ENCODE peak calls at places on chromosome 3, in four cellular contexts. Z is endodermal cell, P is globus pallidus, W is mucosa of gallbladder. N is an unnamed sample.
A peak's percentile ranks its signal among the peaks of the same experiment; 100 is the strongest.

GRCh38 chr3:115336836-115337235 is 189.7 kb upstream of the ZBTB20 start:
- DNase-seq in Z (no peak), P (no peak), W (no peak), N (no peak)

GRCh38 chr3:16524196-16524595 is 10.7 kb upstream of the RFTN1 start:
- DNase-seq in Z (no peak), P (no peak), W (no peak), N (no peak)

GRCh38 chr3:53776494-53777101 is 69.6 kb downstream of the CHDH start:
- DNase-seq in Z (no peak), P (no peak), W (no peak), N (no peak)

GRCh38 chr3:40086890-40087884 is 222.3 kb upstream of the EIF1B start:
- DNase-seq in Z (no peak), P (no peak), W (peak; percentile 65), N (peak; percentile 29)

GRCh38 chr3:152385761-152386160 is 117.0 kb downstream of the MBNL1 start:
- DNase-seq in Z (no peak), P (no peak), W (no peak), N (no peak)

GRCh38 chr3:195870442-195870841 is 37.9 kb downstream of the TNK2 start:
- DNase-seq in Z (no peak), P (no peak), W (no peak), N (peak; percentile 59)

GRCh38 chr3:71163216-71163918 is 420.2 kb downstream of the FOXP1 start:
- DNase-seq in Z (no peak), P (no peak), W (no peak), N (no peak)

GRCh38 chr3:178284180-178284579 is 252.1 kb upstream of the KCNMB2 start:
- DNase-seq in Z (no peak), P (no peak), W (no peak), N (no peak)

GRCh38 chr3:101518421-101518871 is 5.4 kb upstream of the SENP7 start:
- DNase-seq in Z (no peak), P (no peak), W (no peak), N (no peak)

GRCh38 chr3:62084558-62084957 is 288.8 kb downstream of the FEZF2 start:
- DNase-seq in Z (no peak), P (no peak), W (no peak), N (no peak)

GRCh38 chr3:98733055-98733777 is 29.9 kb upstream of the ST3GAL6 start:
- DNase-seq in Z (no peak), P (peak; percentile 37), W (no peak), N (peak; percentile 13)

GRCh38 chr3:156332304-156332703 is 211.9 kb downstream of the KCNAB1 start:
- DNase-seq in Z (no peak), P (no peak), W (no peak), N (no peak)

N was measured in transverse colon.